ENCODE peak calls at places on chromosome 10, in ten cellular contexts. One of them, this sample, is unnamed.

GRCh38 chr10:128189176-128189575 is 63.0 kb upstream of the MKI67 start:
- DNase-seq in hepatocyte: no peak
- DNase-seq in tibial artery: no peak
- DNase-seq in GM04503: no peak
- DNase-seq in NCI-H1105: no peak
- DNase-seq in fibroblast of the conjunctiva: no peak
- DNase-seq in endothelial cell: no peak
- DNase-seq in amniotic stem cell: no peak
- DNase-seq in Jurkat, Clone E6-1: no peak
- DNase-seq in naive B cell: no peak
- DNase-seq in this sample: no peak

GRCh38 chr10:117360994-117361667 is 14.1 kb downstream of the PDZD8 start:
- DNase-seq in hepatocyte: no peak
- DNase-seq in tibial artery: no peak
- DNase-seq in GM04503: no peak
- DNase-seq in NCI-H1105: no peak
- DNase-seq in fibroblast of the conjunctiva: no peak
- DNase-seq in endothelial cell: no peak
- DNase-seq in amniotic stem cell: no peak
- DNase-seq in Jurkat, Clone E6-1: no peak
- DNase-seq in naive B cell: no peak
- DNase-seq in this sample: no peak

GRCh38 chr10:95133016-95133752 is 60.9 kb upstream of the ACSM6 start:
- DNase-seq in hepatocyte: peak; percentile 86
- DNase-seq in tibial artery: peak; percentile 61
- DNase-seq in GM04503: peak; percentile 15
- DNase-seq in NCI-H1105: peak; percentile 61
- DNase-seq in fibroblast of the conjunctiva: peak; percentile 55
- DNase-seq in endothelial cell: peak; percentile 84
- DNase-seq in amniotic stem cell: peak; percentile 41
- DNase-seq in Jurkat, Clone E6-1: peak; percentile 76
- DNase-seq in naive B cell: peak; percentile 51
- DNase-seq in this sample: peak; percentile 51

GRCh38 chr10:16950686-16951681 is 133.8 kb upstream of the RSU1 start:
- DNase-seq in hepatocyte: peak; percentile 50
- DNase-seq in tibial artery: no peak
- DNase-seq in GM04503: no peak
- DNase-seq in NCI-H1105: no peak
- DNase-seq in fibroblast of the conjunctiva: no peak
- DNase-seq in endothelial cell: peak; percentile 42
- DNase-seq in amniotic stem cell: peak; percentile 67
- DNase-seq in Jurkat, Clone E6-1: peak; percentile 59
- DNase-seq in naive B cell: no peak
- DNase-seq in this sample: no peak

GRCh38 chr10:8048281-8049008 is 6.0 kb upstream of the GATA3 start:
- DNase-seq in hepatocyte: no peak
- DNase-seq in tibial artery: no peak
- DNase-seq in GM04503: no peak
- DNase-seq in NCI-H1105: no peak
- DNase-seq in fibroblast of the conjunctiva: no peak
- DNase-seq in endothelial cell: no peak
- DNase-seq in amniotic stem cell: no peak
- DNase-seq in Jurkat, Clone E6-1: no peak
- DNase-seq in naive B cell: no peak
- DNase-seq in this sample: no peak

GRCh38 chr10:3125527-3126170 is 46.9 kb downstream of the PITRM1 start:
- DNase-seq in hepatocyte: no peak
- DNase-seq in tibial artery: no peak
- DNase-seq in GM04503: no peak
- DNase-seq in NCI-H1105: no peak
- DNase-seq in fibroblast of the conjunctiva: no peak
- DNase-seq in endothelial cell: no peak
- DNase-seq in amniotic stem cell: no peak
- DNase-seq in Jurkat, Clone E6-1: no peak
- DNase-seq in naive B cell: no peak
- DNase-seq in this sample: no peak

GRCh38 chr10:71204746-71205145 is 7.6 kb upstream of the UNC5B start:
- DNase-seq in hepatocyte: no peak
- DNase-seq in tibial artery: no peak
- DNase-seq in GM04503: no peak
- DNase-seq in NCI-H1105: no peak
- DNase-seq in fibroblast of the conjunctiva: no peak
- DNase-seq in endothelial cell: no peak
- DNase-seq in amniotic stem cell: no peak
- DNase-seq in Jurkat, Clone E6-1: no peak
- DNase-seq in naive B cell: no peak
- DNase-seq in this sample: no peak

GRCh38 chr10:18377898-18378297 is 237.7 kb downstream of the CACNB2 start:
- DNase-seq in hepatocyte: no peak
- DNase-seq in tibial artery: no peak
- DNase-seq in GM04503: no peak
- DNase-seq in NCI-H1105: peak; percentile 41
- DNase-seq in fibroblast of the conjunctiva: no peak
- DNase-seq in endothelial cell: no peak
- DNase-seq in amniotic stem cell: no peak
- DNase-seq in Jurkat, Clone E6-1: no peak
- DNase-seq in naive B cell: no peak
- DNase-seq in this sample: no peak

GRCh38 chr10:129677377-129677927 is 210.4 kb downstream of the MGMT start:
- DNase-seq in hepatocyte: no peak
- DNase-seq in tibial artery: no peak
- DNase-seq in GM04503: no peak
- DNase-seq in NCI-H1105: no peak
- DNase-seq in fibroblast of the conjunctiva: no peak
- DNase-seq in endothelial cell: no peak
- DNase-seq in amniotic stem cell: no peak
- DNase-seq in Jurkat, Clone E6-1: no peak
- DNase-seq in naive B cell: no peak
- DNase-seq in this sample: no peak

GRCh38 chr10:88386878-88387773 is 196.0 kb downstream of the RNLS start:
- DNase-seq in hepatocyte: peak; percentile 78
- DNase-seq in tibial artery: peak; percentile 21
- DNase-seq in GM04503: peak; percentile 44
- DNase-seq in NCI-H1105: no peak
- DNase-seq in fibroblast of the conjunctiva: peak; percentile 37
- DNase-seq in endothelial cell: no peak
- DNase-seq in amniotic stem cell: peak; percentile 56
- DNase-seq in Jurkat, Clone E6-1: peak; percentile 99
- DNase-seq in naive B cell: peak; percentile 44
- DNase-seq in this sample: peak; percentile 20

GRCh38 chr10:18737841-18738240 is 78.6 kb downstream of the ARL5B start:
- DNase-seq in hepatocyte: no peak
- DNase-seq in tibial artery: no peak
- DNase-seq in GM04503: peak; percentile 93
- DNase-seq in NCI-H1105: no peak
- DNase-seq in fibroblast of the conjunctiva: peak; percentile 27
- DNase-seq in endothelial cell: no peak
- DNase-seq in amniotic stem cell: no peak
- DNase-seq in Jurkat, Clone E6-1: no peak
- DNase-seq in naive B cell: no peak
- DNase-seq in this sample: no peak

GRCh38 chr10:14023612-14024348 is 306.9 kb downstream of the FRMD4A start:
- DNase-seq in hepatocyte: no peak
- DNase-seq in tibial artery: no peak
- DNase-seq in GM04503: no peak
- DNase-seq in NCI-H1105: no peak
- DNase-seq in fibroblast of the conjunctiva: no peak
- DNase-seq in endothelial cell: no peak
- DNase-seq in amniotic stem cell: no peak
- DNase-seq in Jurkat, Clone E6-1: no peak
- DNase-seq in naive B cell: no peak
- DNase-seq in this sample: no peak

GRCh38 chr10:57098146-57098545 is 737.1 kb upstream of the ZWINT start:
- DNase-seq in hepatocyte: no peak
- DNase-seq in tibial artery: no peak
- DNase-seq in GM04503: no peak
- DNase-seq in NCI-H1105: no peak
- DNase-seq in fibroblast of the conjunctiva: no peak
- DNase-seq in endothelial cell: no peak
- DNase-seq in amniotic stem cell: no peak
- DNase-seq in Jurkat, Clone E6-1: no peak
- DNase-seq in naive B cell: no peak
- DNase-seq in this sample: no peak

GRCh38 chr10:75754096-75754495 is 322.7 kb downstream of the LRMDA start:
- DNase-seq in hepatocyte: no peak
- DNase-seq in tibial artery: no peak
- DNase-seq in GM04503: no peak
- DNase-seq in NCI-H1105: no peak
- DNase-seq in fibroblast of the conjunctiva: no peak
- DNase-seq in endothelial cell: no peak
- DNase-seq in amniotic stem cell: no peak
- DNase-seq in Jurkat, Clone E6-1: no peak
- DNase-seq in naive B cell: no peak
- DNase-seq in this sample: no peak

GRCh38 chr10:112374724-112375541 is 1.0 kb downstream of the ACSL5 start:
- DNase-seq in hepatocyte: no peak
- DNase-seq in tibial artery: no peak
- DNase-seq in GM04503: no peak
- DNase-seq in NCI-H1105: no peak
- DNase-seq in fibroblast of the conjunctiva: no peak
- DNase-seq in endothelial cell: no peak
- DNase-seq in amniotic stem cell: no peak
- DNase-seq in Jurkat, Clone E6-1: no peak
- DNase-seq in naive B cell: peak; percentile 19
- DNase-seq in this sample: no peak

GRCh38 chr10:42981358-42982236 is 95.3 kb upstream of the RET start:
- DNase-seq in hepatocyte: peak; percentile 48
- DNase-seq in tibial artery: no peak
- DNase-seq in GM04503: no peak
- DNase-seq in NCI-H1105: no peak
- DNase-seq in fibroblast of the conjunctiva: no peak
- DNase-seq in endothelial cell: no peak
- DNase-seq in amniotic stem cell: no peak
- DNase-seq in Jurkat, Clone E6-1: no peak
- DNase-seq in naive B cell: no peak
- DNase-seq in this sample: no peak

GRCh38 chr10:9069136-9069535 is 1014.6 kb downstream of the GATA3 start:
- DNase-seq in hepatocyte: no peak
- DNase-seq in tibial artery: no peak
- DNase-seq in GM04503: no peak
- DNase-seq in NCI-H1105: no peak
- DNase-seq in fibroblast of the conjunctiva: no peak
- DNase-seq in endothelial cell: no peak
- DNase-seq in amniotic stem cell: no peak
- DNase-seq in Jurkat, Clone E6-1: no peak
- DNase-seq in naive B cell: no peak
- DNase-seq in this sample: no peak

GRCh38 chr10:125857185-125857760 is 23.8 kb downstream of the DHX32 start:
- DNase-seq in hepatocyte: no peak
- DNase-seq in tibial artery: no peak
- DNase-seq in GM04503: no peak
- DNase-seq in NCI-H1105: no peak
- DNase-seq in fibroblast of the conjunctiva: no peak
- DNase-seq in endothelial cell: no peak
- DNase-seq in amniotic stem cell: no peak
- DNase-seq in Jurkat, Clone E6-1: no peak
- DNase-seq in naive B cell: no peak
- DNase-seq in this sample: no peak

GRCh38 chr10:123558651-123559050 is 107.5 kb upstream of the GPR26 start:
- DNase-seq in hepatocyte: no peak
- DNase-seq in tibial artery: no peak
- DNase-seq in GM04503: no peak
- DNase-seq in NCI-H1105: no peak
- DNase-seq in fibroblast of the conjunctiva: no peak
- DNase-seq in endothelial cell: no peak
- DNase-seq in amniotic stem cell: no peak
- DNase-seq in Jurkat, Clone E6-1: no peak
- DNase-seq in naive B cell: no peak
- DNase-seq in this sample: no peak

GRCh38 chr10:54758791-54759190 is 42.2 kb downstream of the PCDH15 start:
- DNase-seq in hepatocyte: peak; percentile 4
- DNase-seq in tibial artery: no peak
- DNase-seq in GM04503: no peak
- DNase-seq in NCI-H1105: no peak
- DNase-seq in fibroblast of the conjunctiva: no peak
- DNase-seq in endothelial cell: no peak
- DNase-seq in amniotic stem cell: no peak
- DNase-seq in Jurkat, Clone E6-1: no peak
- DNase-seq in naive B cell: no peak
- DNase-seq in this sample: no peak

GRCh38 chr10:101906586-101907183 is 63.1 kb upstream of the KCNIP2 start:
- DNase-seq in hepatocyte: no peak
- DNase-seq in tibial artery: no peak
- DNase-seq in GM04503: no peak
- DNase-seq in NCI-H1105: no peak
- DNase-seq in fibroblast of the conjunctiva: no peak
- DNase-seq in endothelial cell: no peak
- DNase-seq in amniotic stem cell: no peak
- DNase-seq in Jurkat, Clone E6-1: peak; percentile 34
- DNase-seq in naive B cell: no peak
- DNase-seq in this sample: no peak

GRCh38 chr10:17003151-17003550 is 126.5 kb downstream of the CUBN start:
- DNase-seq in hepatocyte: peak; percentile 38
- DNase-seq in tibial artery: no peak
- DNase-seq in GM04503: peak; percentile 86
- DNase-seq in NCI-H1105: no peak
- DNase-seq in fibroblast of the conjunctiva: no peak
- DNase-seq in endothelial cell: no peak
- DNase-seq in amniotic stem cell: no peak
- DNase-seq in Jurkat, Clone E6-1: peak; percentile 93
- DNase-seq in naive B cell: no peak
- DNase-seq in this sample: no peak

GRCh38 chr10:78502208-78502943 is 468.7 kb downstream of the RPS24 start:
- DNase-seq in hepatocyte: no peak
- DNase-seq in tibial artery: no peak
- DNase-seq in GM04503: no peak
- DNase-seq in NCI-H1105: no peak
- DNase-seq in fibroblast of the conjunctiva: no peak
- DNase-seq in endothelial cell: no peak
- DNase-seq in amniotic stem cell: no peak
- DNase-seq in Jurkat, Clone E6-1: no peak
- DNase-seq in naive B cell: no peak
- DNase-seq in this sample: no peak

GRCh38 chr10:51074238-51075028 is at the start of gene PRKG1:
- DNase-seq in hepatocyte: peak; percentile 77
- DNase-seq in tibial artery: peak; percentile 84
- DNase-seq in GM04503: peak; percentile 45
- DNase-seq in NCI-H1105: peak; percentile 8
- DNase-seq in fibroblast of the conjunctiva: peak; percentile 68
- DNase-seq in endothelial cell: peak; percentile 68
- DNase-seq in amniotic stem cell: peak; percentile 53
- DNase-seq in Jurkat, Clone E6-1: no peak
- DNase-seq in naive B cell: no peak
- DNase-seq in this sample: peak; percentile 71

GRCh38 chr10:84230359-84230758 is 5.0 kb upstream of the LRIT2 start:
- DNase-seq in hepatocyte: no peak
- DNase-seq in tibial artery: peak; percentile 64
- DNase-seq in GM04503: no peak
- DNase-seq in NCI-H1105: no peak
- DNase-seq in fibroblast of the conjunctiva: no peak
- DNase-seq in endothelial cell: no peak
- DNase-seq in amniotic stem cell: no peak
- DNase-seq in Jurkat, Clone E6-1: no peak
- DNase-seq in naive B cell: no peak
- DNase-seq in this sample: no peak

GRCh38 chr10:8392216-8392615 is 337.7 kb downstream of the GATA3 start:
- DNase-seq in hepatocyte: no peak
- DNase-seq in tibial artery: no peak
- DNase-seq in GM04503: no peak
- DNase-seq in NCI-H1105: no peak
- DNase-seq in fibroblast of the conjunctiva: peak; percentile 10
- DNase-seq in endothelial cell: no peak
- DNase-seq in amniotic stem cell: no peak
- DNase-seq in Jurkat, Clone E6-1: no peak
- DNase-seq in naive B cell: no peak
- DNase-seq in this sample: no peak

GRCh38 chr10:78362406-78363022 is 328.9 kb downstream of the RPS24 start:
- DNase-seq in hepatocyte: no peak
- DNase-seq in tibial artery: peak; percentile 43
- DNase-seq in GM04503: no peak
- DNase-seq in NCI-H1105: no peak
- DNase-seq in fibroblast of the conjunctiva: no peak
- DNase-seq in endothelial cell: peak; percentile 40
- DNase-seq in amniotic stem cell: no peak
- DNase-seq in Jurkat, Clone E6-1: peak; percentile 35
- DNase-seq in naive B cell: no peak
- DNase-seq in this sample: no peak